ENCODE peak calls at places on chromosomes 1 and 21, in nine cellular contexts. One of them, this sample, is unnamed.

GRCh38 chr1:38022810-38023209 is 10.3 kb downstream of the UTP11 start:
- DNase-seq in tibial nerve: no peak
- DNase-seq in T-helper 9 cell: no peak
- DNase-seq in activated gamma-delta T cell treated with anti-CD3 and anti-CD28 coated beads, Interleukin-2, amount 50 U/mL, for 16 hours: no peak
- DNase-seq in neural crest cell: no peak
- DNase-seq in DND-41: no peak
- DNase-seq in HEK293T: no peak
- DNase-seq in stimulated activated CD4-positive, alpha-beta T cell treated with anti-CD3 and anti-CD28 coated beads, TNF-alpha, amount 100 ng/mL, for 1 hour: no peak
- DNase-seq in fibroblast of gingiva: no peak
- DNase-seq in this sample: no peak

GRCh38 chr21:46188226-46189212 is 4.3 kb upstream of the SPATC1L start:
- DNase-seq in tibial nerve: no peak
- DNase-seq in T-helper 9 cell: no peak
- DNase-seq in activated gamma-delta T cell treated with anti-CD3 and anti-CD28 coated beads, Interleukin-2, amount 50 U/mL, for 16 hours: no peak
- DNase-seq in neural crest cell: no peak
- DNase-seq in DND-41: no peak
- DNase-seq in HEK293T: no peak
- DNase-seq in stimulated activated CD4-positive, alpha-beta T cell treated with anti-CD3 and anti-CD28 coated beads, TNF-alpha, amount 100 ng/mL, for 1 hour: no peak
- DNase-seq in fibroblast of gingiva: peak
- DNase-seq in this sample: peak

GRCh38 chr1:203036135-203036534 is 9.8 kb downstream of the PPFIA4 start:
- DNase-seq in tibial nerve: no peak
- DNase-seq in T-helper 9 cell: no peak
- DNase-seq in activated gamma-delta T cell treated with anti-CD3 and anti-CD28 coated beads, Interleukin-2, amount 50 U/mL, for 16 hours: no peak
- DNase-seq in neural crest cell: no peak
- DNase-seq in DND-41: no peak
- DNase-seq in HEK293T: no peak
- DNase-seq in stimulated activated CD4-positive, alpha-beta T cell treated with anti-CD3 and anti-CD28 coated beads, TNF-alpha, amount 100 ng/mL, for 1 hour: no peak
- DNase-seq in fibroblast of gingiva: no peak
- DNase-seq in this sample: no peak

GRCh38 chr1:39103321-39104157 is 77.4 kb downstream of the NDUFS5 start:
- DNase-seq in tibial nerve: no peak
- DNase-seq in T-helper 9 cell: no peak
- DNase-seq in activated gamma-delta T cell treated with anti-CD3 and anti-CD28 coated beads, Interleukin-2, amount 50 U/mL, for 16 hours: no peak
- DNase-seq in neural crest cell: no peak
- DNase-seq in DND-41: no peak
- DNase-seq in HEK293T: no peak
- DNase-seq in stimulated activated CD4-positive, alpha-beta T cell treated with anti-CD3 and anti-CD28 coated beads, TNF-alpha, amount 100 ng/mL, for 1 hour: no peak
- DNase-seq in fibroblast of gingiva: peak
- DNase-seq in this sample: no peak

GRCh38 chr1:170578356-170578755 is 46.4 kb downstream of the GORAB start:
- DNase-seq in tibial nerve: no peak
- DNase-seq in T-helper 9 cell: no peak
- DNase-seq in activated gamma-delta T cell treated with anti-CD3 and anti-CD28 coated beads, Interleukin-2, amount 50 U/mL, for 16 hours: no peak
- DNase-seq in neural crest cell: no peak
- DNase-seq in DND-41: no peak
- DNase-seq in HEK293T: no peak
- DNase-seq in stimulated activated CD4-positive, alpha-beta T cell treated with anti-CD3 and anti-CD28 coated beads, TNF-alpha, amount 100 ng/mL, for 1 hour: no peak
- DNase-seq in fibroblast of gingiva: no peak
- DNase-seq in this sample: no peak

GRCh38 chr1:203186446-203187305 is at the start of gene CHI3L1:
- DNase-seq in tibial nerve: no peak
- DNase-seq in T-helper 9 cell: no peak
- DNase-seq in activated gamma-delta T cell treated with anti-CD3 and anti-CD28 coated beads, Interleukin-2, amount 50 U/mL, for 16 hours: no peak
- DNase-seq in neural crest cell: no peak
- DNase-seq in DND-41: no peak
- DNase-seq in HEK293T: no peak
- DNase-seq in stimulated activated CD4-positive, alpha-beta T cell treated with anti-CD3 and anti-CD28 coated beads, TNF-alpha, amount 100 ng/mL, for 1 hour: no peak
- DNase-seq in fibroblast of gingiva: no peak
- DNase-seq in this sample: no peak

GRCh38 chr1:56461158-56462127 is 117.9 kb downstream of the PLPP3 start:
- DNase-seq in tibial nerve: no peak
- DNase-seq in T-helper 9 cell: no peak
- DNase-seq in activated gamma-delta T cell treated with anti-CD3 and anti-CD28 coated beads, Interleukin-2, amount 50 U/mL, for 16 hours: no peak
- DNase-seq in neural crest cell: no peak
- DNase-seq in DND-41: no peak
- DNase-seq in HEK293T: peak
- DNase-seq in stimulated activated CD4-positive, alpha-beta T cell treated with anti-CD3 and anti-CD28 coated beads, TNF-alpha, amount 100 ng/mL, for 1 hour: no peak
- DNase-seq in fibroblast of gingiva: no peak
- DNase-seq in this sample: no peak

GRCh38 chr1:7267493-7267892 is 482.2 kb downstream of the CAMTA1 start:
- DNase-seq in tibial nerve: no peak
- DNase-seq in T-helper 9 cell: no peak
- DNase-seq in activated gamma-delta T cell treated with anti-CD3 and anti-CD28 coated beads, Interleukin-2, amount 50 U/mL, for 16 hours: no peak
- DNase-seq in neural crest cell: no peak
- DNase-seq in DND-41: no peak
- DNase-seq in HEK293T: no peak
- DNase-seq in stimulated activated CD4-positive, alpha-beta T cell treated with anti-CD3 and anti-CD28 coated beads, TNF-alpha, amount 100 ng/mL, for 1 hour: no peak
- DNase-seq in fibroblast of gingiva: no peak
- DNase-seq in this sample: peak

GRCh38 chr1:150629115-150629928 is at the start of gene ENSA:
- DNase-seq in tibial nerve: peak
- DNase-seq in T-helper 9 cell: peak
- DNase-seq in activated gamma-delta T cell treated with anti-CD3 and anti-CD28 coated beads, Interleukin-2, amount 50 U/mL, for 16 hours: peak
- DNase-seq in neural crest cell: peak
- DNase-seq in DND-41: peak
- DNase-seq in HEK293T: peak
- DNase-seq in stimulated activated CD4-positive, alpha-beta T cell treated with anti-CD3 and anti-CD28 coated beads, TNF-alpha, amount 100 ng/mL, for 1 hour: peak
- DNase-seq in fibroblast of gingiva: peak
- DNase-seq in this sample: peak

GRCh38 chr1:27561126-27561899 is 42.6 kb downstream of the AHDC1 start:
- DNase-seq in tibial nerve: no peak
- DNase-seq in T-helper 9 cell: no peak
- DNase-seq in activated gamma-delta T cell treated with anti-CD3 and anti-CD28 coated beads, Interleukin-2, amount 50 U/mL, for 16 hours: no peak
- DNase-seq in neural crest cell: no peak
- DNase-seq in DND-41: no peak
- DNase-seq in HEK293T: no peak
- DNase-seq in stimulated activated CD4-positive, alpha-beta T cell treated with anti-CD3 and anti-CD28 coated beads, TNF-alpha, amount 100 ng/mL, for 1 hour: no peak
- DNase-seq in fibroblast of gingiva: peak
- DNase-seq in this sample: no peak

GRCh38 chr1:53909946-53910345 is 16.0 kb downstream of the DIO1 start:
- DNase-seq in tibial nerve: no peak
- DNase-seq in T-helper 9 cell: no peak
- DNase-seq in activated gamma-delta T cell treated with anti-CD3 and anti-CD28 coated beads, Interleukin-2, amount 50 U/mL, for 16 hours: no peak
- DNase-seq in neural crest cell: no peak
- DNase-seq in DND-41: no peak
- DNase-seq in HEK293T: no peak
- DNase-seq in stimulated activated CD4-positive, alpha-beta T cell treated with anti-CD3 and anti-CD28 coated beads, TNF-alpha, amount 100 ng/mL, for 1 hour: no peak
- DNase-seq in fibroblast of gingiva: no peak
- DNase-seq in this sample: no peak

GRCh38 chr1:33036051-33036525 is 595 bp downstream of the AK2 start:
- DNase-seq in tibial nerve: no peak
- DNase-seq in T-helper 9 cell: no peak
- DNase-seq in activated gamma-delta T cell treated with anti-CD3 and anti-CD28 coated beads, Interleukin-2, amount 50 U/mL, for 16 hours: no peak
- DNase-seq in neural crest cell: no peak
- DNase-seq in DND-41: peak
- DNase-seq in HEK293T: peak
- DNase-seq in stimulated activated CD4-positive, alpha-beta T cell treated with anti-CD3 and anti-CD28 coated beads, TNF-alpha, amount 100 ng/mL, for 1 hour: no peak
- DNase-seq in fibroblast of gingiva: no peak
- DNase-seq in this sample: no peak

GRCh38 chr21:35026617-35027557 is 22.2 kb downstream of the RUNX1 start:
- DNase-seq in tibial nerve: no peak
- DNase-seq in T-helper 9 cell: peak
- DNase-seq in activated gamma-delta T cell treated with anti-CD3 and anti-CD28 coated beads, Interleukin-2, amount 50 U/mL, for 16 hours: peak
- DNase-seq in neural crest cell: peak
- DNase-seq in DND-41: peak
- DNase-seq in HEK293T: no peak
- DNase-seq in stimulated activated CD4-positive, alpha-beta T cell treated with anti-CD3 and anti-CD28 coated beads, TNF-alpha, amount 100 ng/mL, for 1 hour: peak
- DNase-seq in fibroblast of gingiva: peak
- DNase-seq in this sample: peak

GRCh38 chr1:219092206-219092605 is 81.5 kb upstream of the LYPLAL1 start:
- DNase-seq in tibial nerve: no peak
- DNase-seq in T-helper 9 cell: no peak
- DNase-seq in activated gamma-delta T cell treated with anti-CD3 and anti-CD28 coated beads, Interleukin-2, amount 50 U/mL, for 16 hours: no peak
- DNase-seq in neural crest cell: no peak
- DNase-seq in DND-41: no peak
- DNase-seq in HEK293T: no peak
- DNase-seq in stimulated activated CD4-positive, alpha-beta T cell treated with anti-CD3 and anti-CD28 coated beads, TNF-alpha, amount 100 ng/mL, for 1 hour: no peak
- DNase-seq in fibroblast of gingiva: peak
- DNase-seq in this sample: no peak

GRCh38 chr1:172613294-172613693 is 45.6 kb upstream of the FASLG start:
- DNase-seq in tibial nerve: no peak
- DNase-seq in T-helper 9 cell: no peak
- DNase-seq in activated gamma-delta T cell treated with anti-CD3 and anti-CD28 coated beads, Interleukin-2, amount 50 U/mL, for 16 hours: no peak
- DNase-seq in neural crest cell: no peak
- DNase-seq in DND-41: no peak
- DNase-seq in HEK293T: no peak
- DNase-seq in stimulated activated CD4-positive, alpha-beta T cell treated with anti-CD3 and anti-CD28 coated beads, TNF-alpha, amount 100 ng/mL, for 1 hour: no peak
- DNase-seq in fibroblast of gingiva: no peak
- DNase-seq in this sample: no peak

GRCh38 chr1:9822897-9823692 is 670 bp downstream of the CLSTN1 start:
- DNase-seq in tibial nerve: no peak
- DNase-seq in T-helper 9 cell: no peak
- DNase-seq in activated gamma-delta T cell treated with anti-CD3 and anti-CD28 coated beads, Interleukin-2, amount 50 U/mL, for 16 hours: no peak
- DNase-seq in neural crest cell: no peak
- DNase-seq in DND-41: peak
- DNase-seq in HEK293T: peak
- DNase-seq in stimulated activated CD4-positive, alpha-beta T cell treated with anti-CD3 and anti-CD28 coated beads, TNF-alpha, amount 100 ng/mL, for 1 hour: no peak
- DNase-seq in fibroblast of gingiva: no peak
- DNase-seq in this sample: no peak

GRCh38 chr1:212313616-212314015 is 28.4 kb downstream of the PPP2R5A start:
- DNase-seq in tibial nerve: no peak
- DNase-seq in T-helper 9 cell: no peak
- DNase-seq in activated gamma-delta T cell treated with anti-CD3 and anti-CD28 coated beads, Interleukin-2, amount 50 U/mL, for 16 hours: no peak
- DNase-seq in neural crest cell: no peak
- DNase-seq in DND-41: no peak
- DNase-seq in HEK293T: no peak
- DNase-seq in stimulated activated CD4-positive, alpha-beta T cell treated with anti-CD3 and anti-CD28 coated beads, TNF-alpha, amount 100 ng/mL, for 1 hour: no peak
- DNase-seq in fibroblast of gingiva: peak
- DNase-seq in this sample: no peak

GRCh38 chr1:16195518-16195905 is 16.9 kb downstream of the ARHGEF19 start:
- DNase-seq in tibial nerve: no peak
- DNase-seq in T-helper 9 cell: no peak
- DNase-seq in activated gamma-delta T cell treated with anti-CD3 and anti-CD28 coated beads, Interleukin-2, amount 50 U/mL, for 16 hours: no peak
- DNase-seq in neural crest cell: no peak
- DNase-seq in DND-41: no peak
- DNase-seq in HEK293T: no peak
- DNase-seq in stimulated activated CD4-positive, alpha-beta T cell treated with anti-CD3 and anti-CD28 coated beads, TNF-alpha, amount 100 ng/mL, for 1 hour: no peak
- DNase-seq in fibroblast of gingiva: peak
- DNase-seq in this sample: no peak

This sample was measured in H4.